ENCODE peak calls at places on chromosomes 11 and 22, in nine cellular contexts. S is foreskin fibroblast, E is fibroblast of the aortic adventitia, C is progenitor cell of endocrine pancreas, H is BJ, Y is GM20000, N is tibial artery, A is transverse colon, L is WTC11. U is an unnamed sample.

GRCh38 chr11:17019231-17019630 is 5.0 kb upstream of the PLEKHA7 start:
- DNase-seq in C (no peak), E (no peak), A (no peak), H (no peak), L (no peak), Y (no peak), S (no peak), N (no peak), U (no peak)

GRCh38 chr11:134607963-134608750 is 196.1 kb upstream of the B3GAT1 start:
- DNase-seq in Y (no peak), C (no peak), L (no peak), S (no peak), H (no peak), A (no peak), E (no peak), N (no peak), U (no peak)

GRCh38 chr22:46149493-46149997 is 781 bp upstream of the PPARA start:
- DNase-seq in C (no peak), H (no peak), A (peak; percentile 79), N (peak; percentile 51), E (no peak), S (peak; percentile 44), Y (no peak), L (peak; percentile 56), U (peak; percentile 47)

GRCh38 chr11:94417386-94417987 is 16.3 kb upstream of the GPR83 start:
- DNase-seq in A (no peak), N (no peak), H (no peak), S (peak; percentile 65), C (no peak), E (peak; percentile 77), Y (no peak), L (no peak), U (no peak)

GRCh38 chr11:111606986-111607385 is 4.7 kb downstream of the SIK2 start:
- DNase-seq in L (no peak), E (peak; percentile 55), H (no peak), Y (no peak), A (no peak), C (no peak), S (no peak), N (no peak), U (no peak)

GRCh38 chr22:40586781-40587180 is 49.7 kb downstream of the MRTFA start:
- DNase-seq in E (no peak), C (no peak), L (no peak), A (no peak), N (no peak), S (no peak), Y (no peak), H (no peak), U (no peak)

GRCh38 chr22:25404556-25404922 is 159.9 kb upstream of the GRK3 start:
- DNase-seq in A (no peak), L (no peak), H (no peak), C (no peak), E (no peak), Y (no peak), S (peak; percentile 39), N (no peak), U (no peak)

GRCh38 chr11:65043881-65044501 is 3.0 kb downstream of the SAC3D1 start:
- DNase-seq in H (peak; percentile 29), S (peak; percentile 68), A (peak; percentile 37), L (no peak), N (peak; percentile 69), E (peak; percentile 66), Y (no peak), C (no peak), U (no peak)

GRCh38 chr11:118084247-118084646 is 2.5 kb downstream of the SMIM35 start:
- DNase-seq in S (peak; percentile 16), H (no peak), C (no peak), E (peak; percentile 10), N (no peak), Y (no peak), A (peak; percentile 48), L (no peak), U (no peak)

GRCh38 chr11:69309800-69310280 is 15.9 kb downstream of the MYEOV start:
- DNase-seq in H (no peak), N (no peak), C (no peak), S (peak; percentile 80), Y (no peak), A (no peak), L (no peak), E (peak; percentile 53), U (no peak)

GRCh38 chr11:20031155-20032001 is 128.9 kb downstream of the DBX1 start:
- DNase-seq in L (no peak), H (peak; percentile 93), Y (no peak), E (peak; percentile 88), N (no peak), S (peak; percentile 83), C (no peak), A (no peak), U (no peak)

GRCh38 chr11:2444301-2445106 is at the start of the genes KCNQ1 and TRPM5:
- DNase-seq in E (no peak), S (peak; percentile 17), C (peak; percentile 64), A (peak; percentile 87), L (peak; percentile 82), H (no peak), N (no peak), Y (peak; percentile 87), U (peak; percentile 33)

GRCh38 chr22:30386608-30386959 is 627 bp downstream of the RNF215 start:
- DNase-seq in N (no peak), E (no peak), H (no peak), Y (no peak), S (peak; percentile 24), A (peak; percentile 14), C (no peak), L (no peak), U (no peak)

GRCh38 chr11:76631566-76632308 is 38.8 kb downstream of the LRRC32 start:
- DNase-seq in H (no peak), L (no peak), E (no peak), S (no peak), Y (no peak), C (no peak), N (no peak), A (no peak), U (no peak)

GRCh38 chr22:23692598-23693291 is 1.9 kb downstream of the RGL4 start:
- DNase-seq in L (peak; percentile 35), S (no peak), E (no peak), A (no peak), Y (no peak), N (no peak), H (no peak), C (no peak), U (peak; percentile 40)

GRCh38 chr11:66851698-66852465 is 5.0 kb upstream of the LRFN4 start:
- DNase-seq in N (no peak), A (peak; percentile 8), H (no peak), Y (peak; percentile 68), E (no peak), S (peak; percentile 32), C (no peak), L (peak; percentile 79), U (no peak)

GRCh38 chr22:45744442-45744841 is 72.8 kb downstream of the ATXN10 start:
- DNase-seq in A (no peak), E (no peak), H (no peak), S (no peak), Y (no peak), N (no peak), C (no peak), L (no peak), U (no peak)

GRCh38 chr11:28743101-28743550 is 634.9 kb downstream of the METTL15 start:
- DNase-seq in Y (no peak), E (peak; percentile 80), S (peak; percentile 29), H (no peak), C (no peak), L (no peak), A (no peak), N (no peak), U (no peak)

GRCh38 chr11:10366568-10367331 is 61.9 kb downstream of the ADM start:
- DNase-seq in S (peak; percentile 98), C (peak; percentile 39), L (peak; percentile 90), H (peak; percentile 68), Y (peak; percentile 80), E (peak; percentile 100), A (peak; percentile 81), N (peak; percentile 90), U (peak; percentile 64)

GRCh38 chr22:39291501-39291900 is 27.9 kb downstream of the RPL3 start:
- DNase-seq in A (no peak), Y (no peak), L (no peak), N (no peak), C (no peak), S (no peak), E (no peak), H (no peak), U (no peak)
- TF ChIP-seq CTCF in A (no peak), Y (no peak), L (no peak), N (no peak), C (no peak), S (no peak), E (no peak), H (no peak), U (no peak)

GRCh38 chr22:42701694-42702093 is 19.0 kb downstream of the A4GALT start:
- DNase-seq in L (no peak), H (no peak), N (no peak), S (no peak), E (no peak), C (no peak), Y (no peak), A (no peak), U (no peak)
- TF ChIP-seq CTCF in L (no peak), H (no peak), N (no peak), S (no peak), E (no peak), C (no peak), Y (no peak), A (no peak), U (no peak)

GRCh38 chr11:44065851-44066731 is at the start of gene ACCS:
- DNase-seq in A (peak; percentile 96), N (peak; percentile 98), E (peak; percentile 95), L (peak; percentile 88), C (peak; percentile 85), S (peak; percentile 97), H (peak; percentile 58), Y (peak; percentile 88), U (peak; percentile 92)
- TF ChIP-seq CTCF in A (peak; percentile 78), N (peak; percentile 81), E (peak; percentile 75), L (peak; percentile 62), C (peak; percentile 94), S (peak; percentile 66), H (peak; percentile 88), Y (peak; percentile 85), U (peak; percentile 76)

DNA sequence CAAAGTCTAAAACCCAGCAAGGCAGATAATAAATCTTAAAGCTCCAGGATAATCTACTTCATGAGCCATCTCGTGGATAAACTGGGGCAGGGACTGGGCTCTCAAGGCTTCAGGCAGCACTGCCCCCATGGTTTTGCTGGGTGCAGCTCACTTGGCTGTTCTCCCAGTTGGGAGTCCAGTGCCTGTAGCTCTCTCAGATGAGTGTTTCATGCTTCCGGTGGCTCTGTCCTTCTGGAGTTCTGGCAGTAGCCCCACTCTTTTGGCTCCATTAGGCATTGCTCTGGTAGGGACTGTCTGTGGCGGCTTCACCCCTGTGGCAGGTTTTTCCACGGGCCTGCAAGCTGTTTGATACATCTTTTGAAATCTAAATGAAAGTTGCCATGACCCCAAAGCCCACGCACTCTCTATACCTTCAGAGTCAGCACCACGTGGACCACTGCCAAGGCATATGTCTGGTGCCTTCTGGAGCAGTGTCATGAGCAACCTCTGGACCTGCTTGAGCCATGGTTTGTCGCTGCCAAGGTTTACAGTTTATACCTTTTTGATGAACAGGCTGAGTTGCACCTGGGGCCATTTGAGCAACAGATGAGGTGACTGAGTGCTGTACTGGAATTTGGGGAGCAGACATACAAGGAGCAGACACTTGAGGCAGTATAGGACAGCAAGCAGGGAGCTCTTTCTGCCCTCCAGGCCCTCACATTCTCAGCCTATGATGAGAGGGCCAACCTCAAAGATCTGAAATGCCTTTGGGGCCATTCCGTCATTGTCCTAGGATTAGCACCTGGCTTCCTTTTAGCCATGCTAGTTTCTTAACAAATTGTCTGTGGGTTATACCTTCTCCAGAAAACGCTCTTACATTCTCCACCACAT is 48.6 kb downstream of the MTNR1B start:
- DNase-seq in H (no peak), Y (no peak), E (peak; percentile 55), A (no peak), N (no peak), C (no peak), S (no peak), L (no peak), U (no peak)
- TF ChIP-seq CTCF in H (no peak), Y (no peak), E (no peak), A (no peak), N (no peak), C (no peak), S (no peak), L (no peak), U (no peak)

U was measured in glutamatergic neuron.